ENCODE peak calls at places on chromosomes 5 and 9, in nine cellular contexts. One of them, this sample, is unnamed. For H3K4me1, the result is how much of the 10 kb centered on the place peaks cover.

GRCh38 chr9:82147798-82148440 is 159.3 kb downstream of the SPATA31D1 start:
- DNase-seq in uterus: no peak
- DNase-seq in endothelial cell of umbilical vein: no peak
- DNase-seq in gastrocnemius medialis: no peak
- DNase-seq in OCI-LY7: no peak
- DNase-seq in HCT116: no peak
- DNase-seq in colonic mucosa: no peak
- DNase-seq in adrenal gland: no peak
- DNase-seq in lower lobe of right lung: no peak
- DNase-seq in this sample: no peak

GRCh38 chr5:140794594-140795258 is at the start of gene PCDHA2:
- DNase-seq in adrenal gland: no peak
- DNase-seq in HCT116: no peak
- DNase-seq in endothelial cell of umbilical vein: no peak
- DNase-seq in lower lobe of right lung: no peak
- DNase-seq in colonic mucosa: no peak
- DNase-seq in gastrocnemius medialis: no peak
- DNase-seq in OCI-LY7: no peak
- DNase-seq in uterus: no peak
- DNase-seq in this sample: no peak

GRCh38 chr9:126582427-126582826 is 31.3 kb upstream of the LMX1B start:
- DNase-seq in HCT116: no peak
- DNase-seq in OCI-LY7: no peak
- DNase-seq in adrenal gland: no peak
- DNase-seq in colonic mucosa: no peak
- DNase-seq in uterus: no peak
- DNase-seq in lower lobe of right lung: no peak
- DNase-seq in endothelial cell of umbilical vein: no peak
- DNase-seq in gastrocnemius medialis: no peak
- DNase-seq in this sample: no peak

GRCh38 chr9:69899491-69899890 is 78.9 kb downstream of the CFAP95 start:
- DNase-seq in adrenal gland: no peak
- DNase-seq in gastrocnemius medialis: no peak
- DNase-seq in lower lobe of right lung: no peak
- DNase-seq in HCT116: no peak
- DNase-seq in OCI-LY7: no peak
- DNase-seq in uterus: no peak
- DNase-seq in endothelial cell of umbilical vein: peak
- DNase-seq in colonic mucosa: no peak
- DNase-seq in this sample: no peak

GRCh38 chr9:114307323-114308250 is 15.3 kb upstream of the ORM1 start:
- DNase-seq in gastrocnemius medialis: no peak
- DNase-seq in uterus: peak
- DNase-seq in OCI-LY7: no peak
- DNase-seq in adrenal gland: peak
- DNase-seq in lower lobe of right lung: no peak
- DNase-seq in HCT116: no peak
- DNase-seq in colonic mucosa: peak
- DNase-seq in endothelial cell of umbilical vein: no peak
- DNase-seq in this sample: no peak

GRCh38 chr5:10289353-10289752 is 18.3 kb downstream of the CMBL start:
- DNase-seq in colonic mucosa: peak
- DNase-seq in OCI-LY7: no peak
- DNase-seq in gastrocnemius medialis: peak
- DNase-seq in endothelial cell of umbilical vein: no peak
- DNase-seq in HCT116: no peak
- DNase-seq in adrenal gland: peak
- DNase-seq in uterus: no peak
- DNase-seq in lower lobe of right lung: no peak
- DNase-seq in this sample: no peak

GRCh38 chr5:10333154-10334006 is 20.1 kb upstream of the MARCHF6 start:
- DNase-seq in endothelial cell of umbilical vein: peak
- DNase-seq in colonic mucosa: peak
- DNase-seq in lower lobe of right lung: peak
- DNase-seq in OCI-LY7: no peak
- DNase-seq in uterus: peak
- DNase-seq in HCT116: no peak
- DNase-seq in adrenal gland: peak
- DNase-seq in gastrocnemius medialis: peak
- DNase-seq in this sample: no peak

GRCh38 chr5:150036513-150036912 is 36.0 kb downstream of the HMGXB3 start:
- DNase-seq in OCI-LY7: no peak
- DNase-seq in colonic mucosa: no peak
- DNase-seq in adrenal gland: peak
- DNase-seq in lower lobe of right lung: no peak
- DNase-seq in endothelial cell of umbilical vein: no peak
- DNase-seq in gastrocnemius medialis: peak
- DNase-seq in HCT116: no peak
- DNase-seq in uterus: peak
- DNase-seq in this sample: no peak

GRCh38 chr9:214488-215448 is at the start of gene DOCK8:
- DNase-seq in lower lobe of right lung: peak
- DNase-seq in colonic mucosa: peak
- DNase-seq in OCI-LY7: peak
- DNase-seq in gastrocnemius medialis: peak
- DNase-seq in uterus: peak
- DNase-seq in adrenal gland: peak
- DNase-seq in HCT116: peak
- DNase-seq in endothelial cell of umbilical vein: peak
- DNase-seq in this sample: peak

GRCh38 chr9:120235081-120235480 is 344.9 kb downstream of the CDK5RAP2 start:
- DNase-seq in endothelial cell of umbilical vein: no peak
- DNase-seq in colonic mucosa: no peak
- DNase-seq in HCT116: no peak
- DNase-seq in gastrocnemius medialis: no peak
- DNase-seq in uterus: no peak
- DNase-seq in lower lobe of right lung: no peak
- DNase-seq in OCI-LY7: no peak
- DNase-seq in adrenal gland: no peak
- DNase-seq in this sample: no peak

GRCh38 chr5:131096774-131097695 is 68.0 kb downstream of the HINT1 start:
- DNase-seq in uterus: no peak
- DNase-seq in gastrocnemius medialis: no peak
- DNase-seq in colonic mucosa: no peak
- DNase-seq in lower lobe of right lung: no peak
- DNase-seq in adrenal gland: no peak
- DNase-seq in HCT116: no peak
- DNase-seq in endothelial cell of umbilical vein: no peak
- DNase-seq in OCI-LY7: no peak
- DNase-seq in this sample: no peak

GRCh38 chr9:110370316-110370715 is 32.7 kb upstream of the TXNDC8 start:
- DNase-seq in endothelial cell of umbilical vein: no peak
- DNase-seq in OCI-LY7: no peak
- DNase-seq in uterus: no peak
- DNase-seq in adrenal gland: no peak
- DNase-seq in gastrocnemius medialis: no peak
- DNase-seq in colonic mucosa: no peak
- DNase-seq in lower lobe of right lung: no peak
- DNase-seq in HCT116: no peak
- DNase-seq in this sample: no peak

GRCh38 chr5:125225424-125225823 is 479.0 kb upstream of the ZNF608 start:
- DNase-seq in endothelial cell of umbilical vein: no peak
- DNase-seq in colonic mucosa: no peak
- DNase-seq in adrenal gland: no peak
- DNase-seq in lower lobe of right lung: no peak
- DNase-seq in HCT116: no peak
- DNase-seq in gastrocnemius medialis: no peak
- DNase-seq in uterus: no peak
- DNase-seq in OCI-LY7: no peak
- DNase-seq in this sample: no peak

GRCh38 chr9:19552282-19552681 is 143.5 kb downstream of the ACER2 start:
- DNase-seq in uterus: no peak
- DNase-seq in endothelial cell of umbilical vein: no peak
- DNase-seq in HCT116: no peak
- DNase-seq in gastrocnemius medialis: no peak
- DNase-seq in adrenal gland: no peak
- DNase-seq in OCI-LY7: no peak
- DNase-seq in lower lobe of right lung: no peak
- DNase-seq in colonic mucosa: no peak
- DNase-seq in this sample: no peak

GRCh38 chr5:73122875-73123810 is 2.8 kb downstream of the TMEM171 start:
- DNase-seq in endothelial cell of umbilical vein: peak
- DNase-seq in uterus: no peak
- DNase-seq in colonic mucosa: no peak
- DNase-seq in gastrocnemius medialis: no peak
- DNase-seq in OCI-LY7: peak
- DNase-seq in lower lobe of right lung: no peak
- DNase-seq in HCT116: no peak
- DNase-seq in adrenal gland: no peak
- DNase-seq in this sample: no peak

GRCh38 chr5:54651482-54652076 is 134.0 kb downstream of the SNX18 start:
- DNase-seq in HCT116: no peak
- DNase-seq in uterus: peak
- DNase-seq in colonic mucosa: no peak
- DNase-seq in adrenal gland: peak
- DNase-seq in OCI-LY7: no peak
- DNase-seq in lower lobe of right lung: peak
- DNase-seq in gastrocnemius medialis: peak
- DNase-seq in endothelial cell of umbilical vein: peak
- DNase-seq in this sample: peak

GRCh38 chr5:157473383-157474370 is 13.7 kb downstream of the NIPAL4 start:
- DNase-seq in lower lobe of right lung: no peak
- DNase-seq in endothelial cell of umbilical vein: no peak
- DNase-seq in colonic mucosa: no peak
- DNase-seq in uterus: no peak
- DNase-seq in adrenal gland: no peak
- DNase-seq in gastrocnemius medialis: no peak
- DNase-seq in OCI-LY7: no peak
- DNase-seq in HCT116: no peak
- DNase-seq in this sample: no peak

GRCh38 chr5:135248801-135249231 is 150.2 kb downstream of the MACROH2A1 start:
- DNase-seq in colonic mucosa: peak
- DNase-seq in gastrocnemius medialis: no peak
- DNase-seq in adrenal gland: peak
- DNase-seq in OCI-LY7: no peak
- DNase-seq in endothelial cell of umbilical vein: no peak
- DNase-seq in HCT116: no peak
- DNase-seq in lower lobe of right lung: no peak
- DNase-seq in uterus: no peak
- DNase-seq in this sample: no peak

GRCh38 chr5:68242743-68243142 is 27.2 kb downstream of the PIK3R1 start:
- DNase-seq in gastrocnemius medialis: no peak
- DNase-seq in HCT116: no peak
- DNase-seq in colonic mucosa: no peak
- DNase-seq in lower lobe of right lung: no peak
- DNase-seq in adrenal gland: no peak
- DNase-seq in uterus: no peak
- DNase-seq in endothelial cell of umbilical vein: peak
- DNase-seq in OCI-LY7: no peak
- DNase-seq in this sample: no peak

GRCh38 chr5:24073097-24073496 is 565.7 kb downstream of the PRDM9 start:
- DNase-seq in adrenal gland: no peak
- DNase-seq in endothelial cell of umbilical vein: no peak
- DNase-seq in OCI-LY7: no peak
- DNase-seq in lower lobe of right lung: no peak
- DNase-seq in colonic mucosa: no peak
- DNase-seq in uterus: no peak
- DNase-seq in HCT116: no peak
- DNase-seq in gastrocnemius medialis: no peak
- DNase-seq in this sample: no peak

GRCh38 chr5:8473827-8474568 is 605.0 kb downstream of the MTRR start:
- DNase-seq in uterus: no peak
- DNase-seq in adrenal gland: no peak
- DNase-seq in HCT116: no peak
- DNase-seq in colonic mucosa: no peak
- DNase-seq in OCI-LY7: no peak
- DNase-seq in endothelial cell of umbilical vein: no peak
- DNase-seq in lower lobe of right lung: no peak
- DNase-seq in gastrocnemius medialis: no peak
- DNase-seq in this sample: no peak
- TF ChIP-seq CTCF in uterus: no peak
- TF ChIP-seq CTCF in adrenal gland: no peak
- TF ChIP-seq CTCF in HCT116: no peak
- TF ChIP-seq CTCF in colonic mucosa: no peak
- TF ChIP-seq CTCF in OCI-LY7: no peak
- TF ChIP-seq CTCF in endothelial cell of umbilical vein: no peak
- TF ChIP-seq CTCF in lower lobe of right lung: no peak
- TF ChIP-seq CTCF in gastrocnemius medialis: no peak
- TF ChIP-seq CTCF in this sample: no peak

DNA sequence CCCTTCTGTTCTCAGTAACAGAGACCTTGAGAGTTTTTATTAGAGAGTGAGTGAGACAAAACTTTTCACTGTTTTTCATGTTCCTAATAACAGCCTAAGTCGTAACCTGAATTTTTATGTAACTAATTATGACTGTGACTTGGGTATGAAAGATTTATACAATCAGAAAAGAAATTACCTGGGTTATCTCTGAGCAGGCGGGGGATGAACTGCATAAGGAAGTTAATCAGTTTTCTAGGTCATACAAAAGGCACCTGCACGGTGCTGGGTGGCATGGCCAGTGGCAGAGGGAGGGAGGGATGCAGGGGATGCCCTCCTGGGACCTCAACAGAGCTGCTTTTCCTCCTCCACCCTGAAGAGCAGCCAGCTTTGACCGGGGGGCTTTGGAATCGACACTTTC is 219.8 kb downstream of the HSPA4 start:
- DNase-seq in lower lobe of right lung: no peak
- DNase-seq in gastrocnemius medialis: no peak
- DNase-seq in HCT116: no peak
- DNase-seq in adrenal gland: no peak
- DNase-seq in uterus: no peak
- DNase-seq in endothelial cell of umbilical vein: no peak
- DNase-seq in colonic mucosa: no peak
- DNase-seq in OCI-LY7: no peak
- DNase-seq in this sample: no peak
- H3K4me1 ChIP-seq in lower lobe of right lung: under half
- H3K4me1 ChIP-seq in gastrocnemius medialis: under half
- H3K4me1 ChIP-seq in HCT116: under half
- H3K4me1 ChIP-seq in adrenal gland: under half
- H3K4me1 ChIP-seq in uterus: under half
- H3K4me1 ChIP-seq in endothelial cell of umbilical vein: under half
- H3K4me1 ChIP-seq in colonic mucosa: under half
- H3K4me1 ChIP-seq in OCI-LY7: under half
- H3K4me1 ChIP-seq in this sample: under half

DNA sequence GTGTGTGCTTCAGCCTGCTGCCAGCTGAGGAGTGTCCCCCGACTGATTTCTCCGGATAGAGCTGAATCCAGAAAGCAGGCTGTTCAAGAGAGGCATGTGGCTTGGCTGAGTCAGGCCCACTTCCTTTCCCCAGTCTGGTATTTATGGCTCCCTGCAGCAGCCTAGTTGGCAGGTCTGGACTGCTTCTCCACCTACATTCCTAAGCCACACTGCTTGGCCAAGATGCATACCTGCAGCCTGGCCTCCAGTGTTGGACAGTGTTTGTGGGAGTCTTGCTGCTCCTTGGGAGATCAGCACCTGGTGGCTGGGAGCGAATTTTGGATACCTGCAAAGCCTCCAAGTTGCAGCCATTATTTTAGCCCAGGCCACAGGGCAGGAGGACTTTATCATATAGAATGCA is 670.8 kb downstream of the ACTL7B start:
- DNase-seq in adrenal gland: no peak
- DNase-seq in lower lobe of right lung: no peak
- DNase-seq in HCT116: no peak
- DNase-seq in gastrocnemius medialis: no peak
- DNase-seq in uterus: no peak
- DNase-seq in endothelial cell of umbilical vein: peak
- DNase-seq in colonic mucosa: peak
- DNase-seq in OCI-LY7: no peak
- DNase-seq in this sample: peak
- TF ChIP-seq CTCF in adrenal gland: no peak
- TF ChIP-seq CTCF in lower lobe of right lung: no peak
- TF ChIP-seq CTCF in HCT116: no peak
- TF ChIP-seq CTCF in gastrocnemius medialis: no peak
- TF ChIP-seq CTCF in uterus: no peak
- TF ChIP-seq CTCF in endothelial cell of umbilical vein: no peak
- TF ChIP-seq CTCF in colonic mucosa: no peak
- TF ChIP-seq CTCF in OCI-LY7: no peak
- TF ChIP-seq CTCF in this sample: no peak

GRCh38 chr5:80093796-80094195 is 58.6 kb downstream of the THBS4 start:
- DNase-seq in OCI-LY7: no peak
- DNase-seq in endothelial cell of umbilical vein: no peak
- DNase-seq in adrenal gland: no peak
- DNase-seq in gastrocnemius medialis: no peak
- DNase-seq in lower lobe of right lung: no peak
- DNase-seq in colonic mucosa: no peak
- DNase-seq in uterus: no peak
- DNase-seq in HCT116: no peak
- DNase-seq in this sample: no peak
- H3K4me1 ChIP-seq in OCI-LY7: under half
- H3K4me1 ChIP-seq in endothelial cell of umbilical vein: under half
- H3K4me1 ChIP-seq in adrenal gland: under half
- H3K4me1 ChIP-seq in gastrocnemius medialis: under half
- H3K4me1 ChIP-seq in lower lobe of right lung: under half
- H3K4me1 ChIP-seq in colonic mucosa: under half
- H3K4me1 ChIP-seq in uterus: under half
- H3K4me1 ChIP-seq in HCT116: under half
- H3K4me1 ChIP-seq in this sample: under half